ENCODE peak calls at places on chromosome 2, in five cellular contexts. W is prostate gland, T is uterus, A is GM12891, V is gastrocnemius medialis. C is an unnamed sample.

GRCh38 chr2:71250945-71251344 is 24.0 kb upstream of the PAIP2B start:
- DNase-seq in W (no peak), T (no peak), A (no peak), V (no peak), C (no peak)

GRCh38 chr2:144111443-144111842 is 408.5 kb downstream of the ZEB2 start:
- DNase-seq in W (no peak), T (no peak), A (no peak), V (no peak), C (no peak)

GRCh38 chr2:241495172-241496002 is 13.0 kb downstream of the STK25 start:
- DNase-seq in W (no peak), T (no peak), A (no peak), V (no peak), C (no peak)

GRCh38 chr2:190802133-190802532 is 78.5 kb upstream of the GLS start:
- DNase-seq in W (no peak), T (no peak), A (no peak), V (no peak), C (peak; percentile 15)

GRCh38 chr2:101788565-101788964 is 91.1 kb downstream of the MAP4K4 start:
- DNase-seq in W (no peak), T (no peak), A (no peak), V (no peak), C (no peak)

GRCh38 chr2:127079358-127079920 is 27.5 kb downstream of the BIN1 start:
- DNase-seq in W (no peak), T (no peak), A (no peak), V (no peak), C (no peak)

GRCh38 chr2:219532378-219532649 is 11.3 kb downstream of the CHPF start:
- DNase-seq in W (no peak), T (no peak), A (no peak), V (no peak), C (no peak)

GRCh38 chr2:207224814-207225482 is 59.2 kb upstream of the KLF7 start:
- DNase-seq in W (no peak), T (no peak), A (no peak), V (no peak), C (no peak)

GRCh38 chr2:143452817-143453462 is 323.7 kb downstream of the ARHGAP15 start:
- DNase-seq in W (no peak), T (no peak), A (no peak), V (no peak), C (no peak)

GRCh38 chr2:128442053-128442751 is 123.5 kb upstream of the HS6ST1 start:
- DNase-seq in W (peak; percentile 79), T (no peak), A (no peak), V (no peak), C (peak; percentile 44)

GRCh38 chr2:25400576-25401241 is 59.0 kb upstream of the DNMT3A start:
- DNase-seq in W (no peak), T (no peak), A (no peak), V (no peak), C (peak; percentile 75)

GRCh38 chr2:27322301-27322765 is 564 bp downstream of the MPV17 start:
- DNase-seq in W (no peak), T (no peak), A (no peak), V (no peak), C (no peak)

GRCh38 chr2:14907014-14907612 is 274.6 kb downstream of the LRATD1 start:
- DNase-seq in W (no peak), T (no peak), A (no peak), V (no peak), C (no peak)

GRCh38 chr2:217643814-217644301 is 358.9 kb downstream of the TNS1 start:
- DNase-seq in W (no peak), T (no peak), A (no peak), V (peak; percentile 39), C (peak; percentile 32)

GRCh38 chr2:74481432-74481831 is 1.4 kb downstream of the CCDC142 start:
- DNase-seq in W (no peak), T (no peak), A (no peak), V (no peak), C (no peak)

GRCh38 chr2:74482801-74483674 is at the start of the genes CCDC142 and TTC31:
- DNase-seq in W (peak; percentile 96), T (peak; percentile 95), A (peak; percentile 88), V (peak; percentile 96), C (peak; percentile 98)

GRCh38 chr2:74486141-74486540 is 3.3 kb downstream of the TTC31 start:
- DNase-seq in W (no peak), T (no peak), A (no peak), V (no peak), C (no peak)

DNA sequence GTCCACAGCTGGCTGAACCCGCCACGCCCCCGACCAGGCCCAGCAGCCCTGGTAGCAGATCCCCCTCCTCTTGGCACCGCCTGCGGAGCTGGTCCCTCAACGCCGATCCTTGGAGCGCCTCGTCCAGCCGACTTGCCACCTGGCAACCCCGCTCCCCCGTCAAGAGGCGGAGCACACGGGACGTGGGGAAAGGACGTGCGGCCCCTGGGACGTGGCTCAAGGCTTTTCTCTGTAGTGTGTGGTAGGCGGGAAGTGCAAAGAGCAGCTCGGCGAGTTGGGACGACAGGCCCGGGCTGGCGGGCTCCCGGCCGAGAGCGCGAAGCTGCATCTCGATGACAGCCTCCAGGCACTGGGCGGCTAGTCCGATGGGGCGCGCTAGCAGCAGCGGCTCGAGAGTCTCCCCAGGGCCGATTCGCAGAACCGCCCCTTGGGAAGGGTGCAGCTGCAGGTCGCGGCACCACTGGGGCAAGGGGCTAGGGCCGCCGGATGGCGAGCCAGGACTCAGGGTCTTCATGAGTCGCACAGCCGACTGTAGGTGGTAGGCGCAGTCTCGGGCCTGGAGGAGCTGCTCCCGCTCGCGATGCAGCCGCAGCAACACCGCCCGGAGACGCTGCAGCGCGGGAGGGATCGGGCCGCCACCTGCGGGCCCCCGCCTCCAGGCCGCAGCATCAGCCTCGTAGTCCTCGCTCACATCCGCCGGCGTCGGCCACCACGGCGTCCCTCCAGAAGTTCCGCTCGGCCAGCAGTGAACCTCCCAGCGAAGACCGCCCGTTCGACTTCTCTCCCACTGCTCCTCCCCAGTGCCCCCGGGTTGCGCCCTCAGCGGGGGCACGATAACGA is 617 bp downstream of the CCDC142 start:
- DNase-seq in W (no peak), T (no peak), A (no peak), V (no peak), C (peak; percentile 36)
- TF ChIP-seq POLR2A in W (no peak), T (no peak), A (no peak), V (no peak), C (no peak)

DNA sequence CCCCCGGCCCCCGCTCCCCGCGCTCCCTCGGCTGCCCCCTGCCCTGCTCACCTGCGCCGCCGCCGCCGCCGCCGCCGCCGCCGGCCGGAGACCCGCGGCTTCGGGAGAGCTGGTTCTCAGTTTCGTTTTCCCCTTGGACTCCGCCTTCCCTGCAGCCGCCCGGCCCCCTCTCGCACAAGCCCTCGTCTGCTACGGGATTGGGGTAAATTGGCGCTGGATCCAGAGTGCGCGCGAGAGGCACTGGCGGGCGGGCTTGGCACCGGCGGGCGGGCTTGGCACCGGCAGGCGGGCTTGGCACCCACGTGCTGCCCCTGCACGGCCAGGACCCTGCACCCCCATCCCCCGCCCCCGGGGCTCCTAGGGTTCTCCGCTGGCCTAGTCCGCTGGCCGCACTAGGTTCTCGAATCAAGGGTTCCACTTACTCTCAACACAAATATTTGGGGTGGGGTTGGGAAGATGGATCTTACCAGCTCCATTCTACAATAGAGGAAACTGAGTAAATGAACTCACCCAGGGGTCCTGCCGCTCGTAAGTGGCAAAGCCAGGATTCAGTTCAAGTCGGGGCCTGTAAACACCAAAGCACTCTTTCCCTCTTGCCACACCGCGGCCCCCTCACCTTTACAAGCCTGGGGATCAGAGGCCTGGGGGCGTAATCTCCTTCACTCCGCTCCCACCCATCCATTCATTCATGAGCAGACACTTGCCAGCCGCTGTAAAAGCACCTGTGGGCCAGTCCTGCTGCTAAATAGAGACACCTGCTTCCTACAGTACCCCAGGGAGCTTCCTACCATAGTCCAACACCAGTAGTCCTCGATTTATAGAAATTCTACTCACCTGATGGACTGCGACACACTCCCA is at the start of gene EIF2AK2:
- DNase-seq in W (peak; percentile 67), T (peak; percentile 84), A (peak; percentile 95), V (peak; percentile 59), C (peak; percentile 81)
- TF ChIP-seq POLR2A in W (peak; percentile 25), T (peak; percentile 33), A (no peak), V (no peak), C (no peak)

DNA sequence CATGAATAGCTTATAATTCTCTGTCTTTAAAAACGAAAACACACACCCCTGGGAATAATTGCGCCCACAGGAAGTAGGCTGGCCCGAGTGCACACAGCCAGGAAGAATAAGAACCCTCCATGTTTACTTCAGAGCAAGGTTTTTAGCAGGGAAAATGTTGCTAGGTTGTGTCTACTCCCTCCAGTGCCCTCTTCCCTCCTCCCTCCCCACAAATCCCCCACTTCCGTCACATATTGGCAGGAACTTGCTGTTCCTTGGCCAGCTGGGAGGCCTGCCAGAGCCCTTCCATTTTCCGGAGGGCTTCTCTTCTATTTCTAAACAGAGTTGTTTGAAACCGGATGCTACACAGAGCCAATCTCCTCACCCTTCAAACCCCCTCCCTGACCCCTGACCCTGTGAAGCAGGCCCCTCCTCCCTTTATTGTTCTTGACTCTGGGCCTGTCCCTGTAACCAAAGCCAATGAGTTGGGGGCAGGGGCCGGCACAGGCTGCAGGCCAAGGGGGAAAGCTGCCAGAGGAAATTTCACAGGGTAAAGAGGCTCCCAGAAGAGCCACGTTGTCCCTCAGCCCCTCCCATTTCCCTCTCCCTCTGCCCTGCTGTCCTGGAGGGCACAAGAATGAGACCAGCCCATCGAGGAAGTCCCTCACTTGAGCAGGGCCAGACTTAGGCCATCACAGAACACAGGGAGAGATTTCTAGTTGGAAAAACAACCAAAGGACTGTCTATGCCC is 49.8 kb upstream of the LGALSL start:
- DNase-seq in W (peak; percentile 57), T (peak; percentile 89), A (no peak), V (peak; percentile 56), C (peak; percentile 76)
- TF ChIP-seq POLR2A in W (no peak), T (no peak), A (no peak), V (no peak), C (no peak)

DNA sequence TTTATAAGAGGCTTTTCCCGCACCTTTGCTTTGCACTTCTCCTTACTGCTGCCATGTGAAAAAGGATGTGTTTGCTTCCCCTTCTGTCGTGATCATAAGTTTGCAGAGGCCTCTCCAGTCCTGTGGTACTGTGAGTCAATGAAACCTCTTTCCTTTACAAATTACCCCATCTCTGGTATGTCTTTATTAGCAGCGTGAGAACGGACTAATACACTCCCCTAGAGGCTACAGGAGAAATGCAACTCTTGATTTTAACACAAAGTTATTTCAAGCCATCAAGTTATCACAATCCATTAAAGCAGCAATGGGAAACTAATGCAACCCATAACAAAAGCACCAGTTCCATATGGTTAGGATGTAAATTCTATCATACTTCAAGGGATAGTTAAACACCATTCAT is 1378.8 kb upstream of the DDX18 start:
- DNase-seq in W (no peak), T (no peak), A (no peak), V (no peak), C (no peak)
- TF ChIP-seq POLR2A in W (no peak), T (no peak), A (no peak), V (no peak), C (no peak)

C was measured in testis.